ENCODE peak calls at places on chromosomes 7 and 10, in four cellular contexts. F is K562, R is sigmoid colon, Y is mesendoderm. J is an unnamed sample.

GRCh38 chr7:130384371-130384801 is 4.1 kb downstream of the CPA1 start:
- DNase-seq in Y (no peak), R (no peak), F (no peak), J (no peak)

GRCh38 chr10:86836044-86836443 is 79.6 kb downstream of the BMPR1A start:
- DNase-seq in R (no peak), Y (no peak), F (no peak), J (no peak)

GRCh38 chr10:69645751-69646687 is 16.0 kb downstream of the FAM241B start:
- DNase-seq in F (no peak), R (peak), Y (peak), J (no peak)

GRCh38 chr10:22927661-22928403 is at the start of gene ARMC3:
- DNase-seq in R (peak), Y (peak), F (peak), J (peak)

GRCh38 chr10:28241766-28242399 is 61.0 kb downstream of the MPP7 start:
- DNase-seq in Y (peak), R (no peak), F (peak), J (peak)

GRCh38 chr10:129877773-129878371 is 86.2 kb downstream of the EBF3 start:
- DNase-seq in Y (peak), R (no peak), F (peak), J (no peak)

GRCh38 chr7:90816511-90817142 is 220.5 kb downstream of the CDK14 start:
- DNase-seq in R (no peak), F (no peak), Y (peak), J (no peak)

GRCh38 chr7:82729172-82730030 is 285.8 kb upstream of the CACNA2D1 start:
- DNase-seq in R (no peak), Y (peak), F (peak), J (no peak)

DNA sequence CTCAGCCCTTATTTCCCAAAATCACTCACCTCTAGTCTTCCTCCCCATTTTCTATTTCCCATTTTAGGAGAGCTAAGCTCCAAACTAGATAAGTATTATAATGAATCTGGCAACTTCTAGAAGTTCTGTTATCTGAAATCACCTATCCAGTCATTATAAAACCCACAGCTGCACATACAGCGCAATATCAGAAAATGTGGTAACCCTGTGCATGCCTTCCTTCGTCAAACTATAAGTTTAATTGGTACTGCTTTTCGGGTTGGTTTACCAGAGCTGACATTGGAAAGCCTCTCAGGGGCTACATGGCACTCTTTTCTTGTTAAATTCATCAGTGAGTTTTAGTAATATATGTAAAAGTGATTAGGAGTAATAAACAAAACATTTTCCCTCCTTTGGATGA is 1.6 kb downstream of the LAMB4 start:
- DNase-seq in F (no peak), Y (no peak), R (no peak), J (no peak)
- H3K27ac ChIP-seq in F (no peak), Y (no peak), R (no peak), J (no peak)

DNA sequence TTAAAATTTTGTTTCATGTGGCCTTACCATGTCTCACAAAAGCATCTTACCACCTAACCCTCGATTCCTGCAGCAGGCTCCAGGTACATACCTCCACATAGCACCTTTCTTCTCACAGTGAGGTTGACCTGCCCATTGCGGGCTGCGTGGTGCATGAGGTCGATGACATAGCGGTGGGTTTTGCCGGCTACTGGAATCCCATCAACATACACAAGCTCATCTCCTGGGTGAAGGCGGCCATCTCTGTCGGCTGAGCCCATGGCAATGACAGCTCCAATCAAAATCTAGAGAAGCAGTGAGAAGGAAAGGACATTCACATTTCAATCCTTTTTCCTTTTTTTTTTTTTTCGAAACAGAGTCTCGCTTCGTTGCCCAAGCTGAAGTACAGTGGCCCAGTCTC is 369.3 kb downstream of the PHTF2 start:
- DNase-seq in F (no peak), R (no peak), Y (no peak), J (no peak)
- H3K4me3 ChIP-seq in F (no peak), R (no peak), Y (no peak), J (no peak)

GRCh38 chr7:140039071-140039470 is 23.7 kb downstream of the PARP12 start:
- DNase-seq in R (no peak), F (no peak), Y (no peak), J (no peak)
- H3K27ac ChIP-seq in R (no peak), F (no peak), Y (no peak), J (no peak)

GRCh38 chr10:21519981-21520436 is 5.5 kb downstream of the SKIDA1 start:
- DNase-seq in R (no peak), F (no peak), Y (peak), J (peak)
- H3K4me3 ChIP-seq in R (peak), F (peak), Y (no peak), J (peak)

GRCh38 chr7:101784275-101785127 is 32.9 kb upstream of the CUX1 start:
- DNase-seq in Y (no peak), R (no peak), F (peak), J (no peak)
- H3K27ac ChIP-seq in Y (no peak), R (peak), F (no peak), J (no peak)

DNA sequence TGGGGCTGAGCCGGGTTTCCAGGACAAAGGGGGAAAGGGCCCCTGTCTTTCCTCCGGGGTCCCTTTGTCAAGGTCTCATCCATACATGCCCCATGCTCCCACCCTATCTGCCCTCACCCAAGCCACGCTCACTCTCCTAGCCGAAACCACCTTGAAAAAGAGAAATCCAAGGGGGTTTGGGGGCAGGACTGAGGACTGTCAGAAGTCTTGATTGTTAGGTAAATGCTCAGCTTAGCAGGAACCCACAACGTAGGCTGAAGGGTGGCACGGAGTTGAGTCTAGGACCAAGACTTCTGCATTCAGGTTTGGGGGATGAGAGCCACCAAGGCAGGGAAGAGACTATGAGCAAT is 719 bp upstream of the PGAM2 start:
- DNase-seq in Y (no peak), R (no peak), F (no peak), J (no peak)
- H3K4me3 ChIP-seq in Y (no peak), R (no peak), F (no peak), J (no peak)

DNA sequence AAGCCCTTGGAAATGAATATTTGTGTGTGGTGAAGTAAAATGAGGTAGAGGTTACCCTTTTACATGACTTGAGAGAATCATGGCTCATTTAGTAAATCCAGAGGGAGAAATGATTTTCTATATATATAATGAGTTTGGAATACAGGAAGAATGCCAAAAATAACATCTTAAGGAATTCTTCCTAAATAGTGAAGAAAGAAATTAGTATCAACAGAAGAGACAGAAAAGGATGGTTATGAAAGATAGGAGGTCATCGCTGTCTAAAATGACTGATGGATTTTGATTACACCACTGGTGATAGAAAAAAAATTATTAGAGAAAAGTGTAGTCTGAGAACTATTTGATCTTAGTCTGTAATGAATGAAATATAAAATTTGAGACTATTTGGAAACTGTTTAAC is 283.0 kb downstream of the ADK start:
- DNase-seq in Y (no peak), F (no peak), R (no peak), J (no peak)
- H3K27ac ChIP-seq in Y (no peak), F (no peak), R (no peak), J (no peak)

GRCh38 chr10:87861566-87861952 is 1.8 kb downstream of the KLLN start:
- DNase-seq in Y (peak), F (peak), R (peak), J (no peak)

GRCh38 chr10:87862644-87863101 is 660 bp downstream of the KLLN start:
- DNase-seq in R (no peak), F (peak), Y (peak), J (no peak)

GRCh38 chr10:87860156-87860795 is 3.1 kb downstream of the KLLN start:
- DNase-seq in F (peak), Y (peak), R (no peak), J (peak)

GRCh38 chr10:87861953-87862643 is 1.2 kb downstream of the KLLN start:
- DNase-seq in Y (peak), R (peak), F (peak), J (peak)

DNA sequence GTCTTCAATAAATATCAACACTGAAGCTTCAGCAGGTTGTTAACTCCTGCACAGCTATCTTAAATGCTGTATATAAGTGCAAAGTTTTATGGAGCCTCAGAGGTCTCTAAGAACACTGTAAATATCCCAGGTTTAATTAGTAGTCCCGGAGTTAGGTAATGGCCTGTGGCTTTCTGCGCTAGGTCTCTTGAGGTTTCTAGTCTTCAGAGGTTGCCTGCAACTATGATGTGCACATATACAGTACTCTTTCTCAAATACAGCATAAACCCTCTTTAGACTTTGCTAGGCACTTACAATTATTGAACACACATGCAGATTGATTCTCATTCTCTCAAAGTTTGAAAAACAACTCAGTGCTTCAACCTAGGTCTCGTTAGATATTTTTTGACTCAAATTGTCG is 2.3 kb downstream of the KLLN start:
- DNase-seq in F (no peak), R (no peak), Y (no peak), J (no peak)
- H3K4me3 ChIP-seq in F (peak), R (peak), Y (no peak), J (no peak)